ENCODE peak calls at places on chromosomes 12 and 14, in ten cellular contexts. One of them, this sample, is unnamed.

GRCh38 chr12:106226884-106227640 is 20.8 kb downstream of the CKAP4 start:
- DNase-seq in left ventricle myocardium inferior: no peak
- DNase-seq in choroid plexus epithelial cell: peak; percentile 72
- DNase-seq in PC-9: peak; percentile 10
- DNase-seq in heart right ventricle: no peak
- DNase-seq in aorta: no peak
- DNase-seq in H7: peak; percentile 81
- DNase-seq in cardiac fibroblast: peak; percentile 81
- DNase-seq in iPS DF 6.9: no peak
- DNase-seq in retinal pigment epithelial cell: no peak
- DNase-seq in this sample: no peak

GRCh38 chr12:89566615-89567014 is 40.8 kb upstream of the POC1B start:
- DNase-seq in heart right ventricle: no peak
- DNase-seq in H7: no peak
- DNase-seq in retinal pigment epithelial cell: no peak
- DNase-seq in PC-9: no peak
- DNase-seq in left ventricle myocardium inferior: no peak
- DNase-seq in iPS DF 6.9: no peak
- DNase-seq in choroid plexus epithelial cell: peak; percentile 49
- DNase-seq in cardiac fibroblast: peak; percentile 34
- DNase-seq in aorta: no peak
- DNase-seq in this sample: no peak

GRCh38 chr12:111655356-111655755 is 30.4 kb downstream of the BRAP start:
- DNase-seq in retinal pigment epithelial cell: no peak
- DNase-seq in iPS DF 6.9: no peak
- DNase-seq in PC-9: no peak
- DNase-seq in H7: no peak
- DNase-seq in cardiac fibroblast: no peak
- DNase-seq in heart right ventricle: no peak
- DNase-seq in left ventricle myocardium inferior: no peak
- DNase-seq in aorta: no peak
- DNase-seq in choroid plexus epithelial cell: no peak
- DNase-seq in this sample: no peak

GRCh38 chr12:45329238-45329637 is 113.3 kb downstream of the ANO6 start:
- DNase-seq in PC-9: no peak
- DNase-seq in cardiac fibroblast: no peak
- DNase-seq in choroid plexus epithelial cell: peak; percentile 14
- DNase-seq in aorta: no peak
- DNase-seq in H7: no peak
- DNase-seq in iPS DF 6.9: no peak
- DNase-seq in heart right ventricle: no peak
- DNase-seq in retinal pigment epithelial cell: no peak
- DNase-seq in left ventricle myocardium inferior: no peak
- DNase-seq in this sample: no peak

GRCh38 chr12:1880153-1880845 is 38.2 kb downstream of the CACNA2D4 start:
- DNase-seq in PC-9: no peak
- DNase-seq in choroid plexus epithelial cell: no peak
- DNase-seq in H7: no peak
- DNase-seq in cardiac fibroblast: no peak
- DNase-seq in heart right ventricle: no peak
- DNase-seq in iPS DF 6.9: no peak
- DNase-seq in retinal pigment epithelial cell: no peak
- DNase-seq in aorta: no peak
- DNase-seq in left ventricle myocardium inferior: no peak
- DNase-seq in this sample: no peak

GRCh38 chr14:64726585-64726890 is 22.3 kb downstream of the PLEKHG3 start:
- DNase-seq in heart right ventricle: no peak
- DNase-seq in aorta: no peak
- DNase-seq in iPS DF 6.9: no peak
- DNase-seq in cardiac fibroblast: peak; percentile 59
- DNase-seq in left ventricle myocardium inferior: peak; percentile 13
- DNase-seq in H7: peak; percentile 82
- DNase-seq in retinal pigment epithelial cell: peak; percentile 87
- DNase-seq in choroid plexus epithelial cell: peak; percentile 67
- DNase-seq in PC-9: peak; percentile 92
- DNase-seq in this sample: no peak

GRCh38 chr12:21562859-21563258 is 36.8 kb downstream of the SPX start:
- DNase-seq in H7: no peak
- DNase-seq in iPS DF 6.9: no peak
- DNase-seq in choroid plexus epithelial cell: no peak
- DNase-seq in aorta: no peak
- DNase-seq in heart right ventricle: no peak
- DNase-seq in left ventricle myocardium inferior: no peak
- DNase-seq in cardiac fibroblast: no peak
- DNase-seq in retinal pigment epithelial cell: no peak
- DNase-seq in PC-9: no peak
- DNase-seq in this sample: no peak

GRCh38 chr14:76640923-76641395 is 120.3 kb upstream of the VASH1 start:
- DNase-seq in H7: no peak
- DNase-seq in cardiac fibroblast: no peak
- DNase-seq in retinal pigment epithelial cell: no peak
- DNase-seq in left ventricle myocardium inferior: no peak
- DNase-seq in aorta: no peak
- DNase-seq in choroid plexus epithelial cell: no peak
- DNase-seq in heart right ventricle: no peak
- DNase-seq in iPS DF 6.9: no peak
- DNase-seq in PC-9: no peak
- DNase-seq in this sample: no peak

GRCh38 chr14:25909361-25909760 is 688.5 kb downstream of the NOVA1 start:
- DNase-seq in PC-9: no peak
- DNase-seq in cardiac fibroblast: no peak
- DNase-seq in left ventricle myocardium inferior: no peak
- DNase-seq in aorta: no peak
- DNase-seq in iPS DF 6.9: no peak
- DNase-seq in retinal pigment epithelial cell: no peak
- DNase-seq in heart right ventricle: no peak
- DNase-seq in choroid plexus epithelial cell: no peak
- DNase-seq in H7: no peak
- DNase-seq in this sample: no peak

GRCh38 chr14:83575301-83575700 is 1954.6 kb upstream of the FLRT2 start:
- DNase-seq in left ventricle myocardium inferior: no peak
- DNase-seq in heart right ventricle: no peak
- DNase-seq in cardiac fibroblast: no peak
- DNase-seq in retinal pigment epithelial cell: no peak
- DNase-seq in iPS DF 6.9: no peak
- DNase-seq in choroid plexus epithelial cell: peak; percentile 53
- DNase-seq in H7: no peak
- DNase-seq in PC-9: no peak
- DNase-seq in aorta: no peak
- DNase-seq in this sample: no peak

GRCh38 chr12:115404761-115405470 is 720.9 kb upstream of the TBX3 start:
- DNase-seq in choroid plexus epithelial cell: peak; percentile 77
- DNase-seq in iPS DF 6.9: no peak
- DNase-seq in aorta: no peak
- DNase-seq in PC-9: no peak
- DNase-seq in H7: no peak
- DNase-seq in retinal pigment epithelial cell: peak; percentile 75
- DNase-seq in heart right ventricle: no peak
- DNase-seq in left ventricle myocardium inferior: no peak
- DNase-seq in cardiac fibroblast: peak; percentile 81
- DNase-seq in this sample: peak; percentile 57

GRCh38 chr14:64080452-64080851 is 213.7 kb downstream of the ESR2 start:
- DNase-seq in H7: no peak
- DNase-seq in PC-9: no peak
- DNase-seq in heart right ventricle: no peak
- DNase-seq in left ventricle myocardium inferior: no peak
- DNase-seq in iPS DF 6.9: no peak
- DNase-seq in aorta: no peak
- DNase-seq in retinal pigment epithelial cell: no peak
- DNase-seq in choroid plexus epithelial cell: no peak
- DNase-seq in cardiac fibroblast: no peak
- DNase-seq in this sample: no peak

GRCh38 chr12:45415393-45415817 is 199.5 kb downstream of the ANO6 start:
- DNase-seq in cardiac fibroblast: peak; percentile 99
- DNase-seq in PC-9: peak; percentile 54
- DNase-seq in choroid plexus epithelial cell: peak; percentile 98
- DNase-seq in heart right ventricle: peak; percentile 18
- DNase-seq in iPS DF 6.9: no peak
- DNase-seq in left ventricle myocardium inferior: peak; percentile 34
- DNase-seq in H7: no peak
- DNase-seq in retinal pigment epithelial cell: peak; percentile 61
- DNase-seq in aorta: peak; percentile 82
- DNase-seq in this sample: peak; percentile 98

GRCh38 chr12:50055831-50056628 is 1.4 kb upstream of the ASIC1 start:
- DNase-seq in retinal pigment epithelial cell: no peak
- DNase-seq in cardiac fibroblast: peak; percentile 54
- DNase-seq in heart right ventricle: no peak
- DNase-seq in iPS DF 6.9: no peak
- DNase-seq in H7: peak; percentile 88
- DNase-seq in aorta: peak; percentile 29
- DNase-seq in PC-9: peak; percentile 37
- DNase-seq in choroid plexus epithelial cell: peak; percentile 66
- DNase-seq in left ventricle myocardium inferior: no peak
- DNase-seq in this sample: no peak

GRCh38 chr12:124928095-124928911 is 13.9 kb upstream of the UBC start:
- DNase-seq in retinal pigment epithelial cell: peak; percentile 78
- DNase-seq in aorta: peak; percentile 80
- DNase-seq in choroid plexus epithelial cell: peak; percentile 91
- DNase-seq in heart right ventricle: peak; percentile 72
- DNase-seq in iPS DF 6.9: no peak
- DNase-seq in left ventricle myocardium inferior: peak; percentile 75
- DNase-seq in H7: peak; percentile 50
- DNase-seq in PC-9: peak; percentile 91
- DNase-seq in cardiac fibroblast: peak; percentile 97
- DNase-seq in this sample: peak; percentile 90

GRCh38 chr12:19779393-19780056 is 340.2 kb downstream of the AEBP2 start:
- DNase-seq in PC-9: peak; percentile 27
- DNase-seq in cardiac fibroblast: no peak
- DNase-seq in heart right ventricle: peak; percentile 22
- DNase-seq in retinal pigment epithelial cell: no peak
- DNase-seq in left ventricle myocardium inferior: peak; percentile 36
- DNase-seq in aorta: peak; percentile 60
- DNase-seq in iPS DF 6.9: no peak
- DNase-seq in choroid plexus epithelial cell: peak; percentile 28
- DNase-seq in H7: peak; percentile 35
- DNase-seq in this sample: no peak

GRCh38 chr12:19780460-19780859 is 341.2 kb downstream of the AEBP2 start:
- DNase-seq in PC-9: no peak
- DNase-seq in left ventricle myocardium inferior: no peak
- DNase-seq in aorta: peak; percentile 39
- DNase-seq in choroid plexus epithelial cell: no peak
- DNase-seq in H7: no peak
- DNase-seq in iPS DF 6.9: no peak
- DNase-seq in retinal pigment epithelial cell: no peak
- DNase-seq in heart right ventricle: no peak
- DNase-seq in cardiac fibroblast: no peak
- DNase-seq in this sample: no peak

GRCh38 chr12:19778822-19779221 is 339.5 kb downstream of the AEBP2 start:
- DNase-seq in iPS DF 6.9: no peak
- DNase-seq in H7: no peak
- DNase-seq in cardiac fibroblast: no peak
- DNase-seq in retinal pigment epithelial cell: no peak
- DNase-seq in choroid plexus epithelial cell: peak; percentile 39
- DNase-seq in PC-9: no peak
- DNase-seq in aorta: no peak
- DNase-seq in left ventricle myocardium inferior: no peak
- DNase-seq in heart right ventricle: no peak
- DNase-seq in this sample: no peak

GRCh38 chr12:19778111-19778688 is 338.9 kb downstream of the AEBP2 start:
- DNase-seq in aorta: no peak
- DNase-seq in left ventricle myocardium inferior: no peak
- DNase-seq in choroid plexus epithelial cell: peak; percentile 53
- DNase-seq in heart right ventricle: no peak
- DNase-seq in retinal pigment epithelial cell: no peak
- DNase-seq in PC-9: no peak
- DNase-seq in iPS DF 6.9: no peak
- DNase-seq in cardiac fibroblast: peak; percentile 62
- DNase-seq in H7: no peak
- DNase-seq in this sample: no peak

GRCh38 chr12:19783547-19784444 is 344.5 kb downstream of the AEBP2 start:
- DNase-seq in heart right ventricle: peak; percentile 12
- DNase-seq in cardiac fibroblast: no peak
- DNase-seq in PC-9: no peak
- DNase-seq in left ventricle myocardium inferior: no peak
- DNase-seq in aorta: no peak
- DNase-seq in H7: peak; percentile 68
- DNase-seq in choroid plexus epithelial cell: no peak
- DNase-seq in iPS DF 6.9: no peak
- DNase-seq in retinal pigment epithelial cell: no peak
- DNase-seq in this sample: no peak
- H3K4me3 ChIP-seq in heart right ventricle: no peak overlapping the region
- H3K4me3 ChIP-seq in cardiac fibroblast: no peak overlapping the region
- H3K4me3 ChIP-seq in PC-9: no peak overlapping the region
- H3K4me3 ChIP-seq in left ventricle myocardium inferior: peak overlapping the region; percentile 45
- H3K4me3 ChIP-seq in aorta: no peak overlapping the region
- H3K4me3 ChIP-seq in H7: peak overlapping the region; percentile 29
- H3K4me3 ChIP-seq in choroid plexus epithelial cell: no peak overlapping the region
- H3K4me3 ChIP-seq in iPS DF 6.9: no peak overlapping the region
- H3K4me3 ChIP-seq in retinal pigment epithelial cell: peak overlapping the region; percentile 35
- H3K4me3 ChIP-seq in this sample: no peak overlapping the region

GRCh38 chr14:61345144-61345482 is 23.7 kb downstream of the PRKCH start:
- DNase-seq in H7: no peak
- DNase-seq in choroid plexus epithelial cell: no peak
- DNase-seq in aorta: no peak
- DNase-seq in PC-9: no peak
- DNase-seq in retinal pigment epithelial cell: no peak
- DNase-seq in left ventricle myocardium inferior: no peak
- DNase-seq in iPS DF 6.9: no peak
- DNase-seq in cardiac fibroblast: no peak
- DNase-seq in heart right ventricle: no peak
- DNase-seq in this sample: no peak
- H3K4me3 ChIP-seq in H7: no peak overlapping the region
- H3K4me3 ChIP-seq in choroid plexus epithelial cell: no peak overlapping the region
- H3K4me3 ChIP-seq in aorta: no peak overlapping the region
- H3K4me3 ChIP-seq in PC-9: no peak overlapping the region
- H3K4me3 ChIP-seq in retinal pigment epithelial cell: no peak overlapping the region
- H3K4me3 ChIP-seq in left ventricle myocardium inferior: no peak overlapping the region
- H3K4me3 ChIP-seq in iPS DF 6.9: no peak overlapping the region
- H3K4me3 ChIP-seq in cardiac fibroblast: no peak overlapping the region
- H3K4me3 ChIP-seq in heart right ventricle: no peak overlapping the region
- H3K4me3 ChIP-seq in this sample: no peak overlapping the region

GRCh38 chr14:104049576-104050240 is 35.8 kb upstream of the ASPG start:
- DNase-seq in cardiac fibroblast: no peak
- DNase-seq in iPS DF 6.9: no peak
- DNase-seq in PC-9: no peak
- DNase-seq in retinal pigment epithelial cell: no peak
- DNase-seq in H7: no peak
- DNase-seq in aorta: no peak
- DNase-seq in heart right ventricle: no peak
- DNase-seq in left ventricle myocardium inferior: no peak
- DNase-seq in choroid plexus epithelial cell: no peak
- DNase-seq in this sample: no peak
- H3K4me3 ChIP-seq in cardiac fibroblast: no peak overlapping the region
- H3K4me3 ChIP-seq in iPS DF 6.9: no peak overlapping the region
- H3K4me3 ChIP-seq in PC-9: no peak overlapping the region
- H3K4me3 ChIP-seq in retinal pigment epithelial cell: no peak overlapping the region
- H3K4me3 ChIP-seq in H7: no peak overlapping the region
- H3K4me3 ChIP-seq in aorta: no peak overlapping the region
- H3K4me3 ChIP-seq in heart right ventricle: no peak overlapping the region
- H3K4me3 ChIP-seq in left ventricle myocardium inferior: peak overlapping the region; percentile 2
- H3K4me3 ChIP-seq in choroid plexus epithelial cell: no peak overlapping the region
- H3K4me3 ChIP-seq in this sample: no peak overlapping the region

GRCh38 chr12:29781705-29782266 is 2.0 kb downstream of the TMTC1 start:
- DNase-seq in choroid plexus epithelial cell: no peak
- DNase-seq in aorta: no peak
- DNase-seq in iPS DF 6.9: no peak
- DNase-seq in retinal pigment epithelial cell: no peak
- DNase-seq in PC-9: no peak
- DNase-seq in heart right ventricle: no peak
- DNase-seq in H7: no peak
- DNase-seq in left ventricle myocardium inferior: no peak
- DNase-seq in cardiac fibroblast: no peak
- DNase-seq in this sample: no peak
- H3K4me3 ChIP-seq in choroid plexus epithelial cell: peak overlapping the region; percentile 84
- H3K4me3 ChIP-seq in aorta: peak overlapping the region; percentile 42
- H3K4me3 ChIP-seq in iPS DF 6.9: no peak overlapping the region
- H3K4me3 ChIP-seq in retinal pigment epithelial cell: peak overlapping the region; percentile 90
- H3K4me3 ChIP-seq in PC-9: peak overlapping the region; percentile 53
- H3K4me3 ChIP-seq in heart right ventricle: peak overlapping the region; percentile 80
- H3K4me3 ChIP-seq in H7: no peak overlapping the region
- H3K4me3 ChIP-seq in left ventricle myocardium inferior: peak overlapping the region; percentile 94
- H3K4me3 ChIP-seq in cardiac fibroblast: peak overlapping the region; percentile 90
- H3K4me3 ChIP-seq in this sample: peak overlapping the region; percentile 79